ENCODE peak calls at places on chromosomes 16 and 17, in four cellular contexts. Q is GM23338, A is suprapubic skin, V is vagina. X is an unnamed sample.
A peak's percentile ranks its signal among the peaks of the same experiment; 100 is the strongest.

GRCh38 chr17:18361837-18362380 is 1.4 kb downstream of the SHMT1 start:
- DNase-seq in A (no peak), Q (no peak), V (no peak), X (no peak)

GRCh38 chr17:2598166-2598565 is 4.7 kb downstream of the PAFAH1B1 start:
- DNase-seq in Q (no peak), A (no peak), V (no peak), X (peak; percentile 26)

GRCh38 chr16:89406277-89406888 is 84.0 kb downstream of the ANKRD11 start:
- DNase-seq in A (no peak), V (no peak), Q (no peak), X (no peak)

GRCh38 chr16:53546988-53547391 is 44.0 kb upstream of the AKTIP start:
- DNase-seq in V (no peak), Q (peak; percentile 68), A (no peak), X (peak; percentile 17)

GRCh38 chr17:50507871-50508572 is at the start of gene MYCBPAP:
- DNase-seq in A (peak; percentile 86), V (no peak), Q (peak; percentile 91), X (peak; percentile 75)

GRCh38 chr17:82338858-82339633 is 5.5 kb upstream of the SECTM1 start:
- DNase-seq in A (no peak), Q (peak; percentile 33), V (no peak), X (peak; percentile 59)

GRCh38 chr17:34386925-34387550 is 24.0 kb upstream of the CCL1 start:
- DNase-seq in Q (no peak), A (no peak), V (peak; percentile 77), X (peak; percentile 53)

GRCh38 chr17:41527076-41528023 is 758 bp downstream of the KRT19 start:
- DNase-seq in A (no peak), Q (peak; percentile 64), V (no peak), X (no peak)

GRCh38 chr17:19263621-19264010 is 26.4 kb downstream of the EPN2 start:
- DNase-seq in A (no peak), Q (no peak), V (no peak), X (peak; percentile 91)

GRCh38 chr16:31073073-31073822 is 792 bp downstream of the ZNF668 start:
- DNase-seq in V (no peak), A (peak; percentile 95), Q (peak; percentile 96), X (peak; percentile 91)

GRCh38 chr17:77420804-77421634 is 280.2 kb downstream of the SEC14L1 start:
- DNase-seq in V (no peak), A (no peak), Q (peak; percentile 85), X (peak; percentile 42)

GRCh38 chr17:17225901-17226300 is 11.1 kb downstream of the FLCN start:
- DNase-seq in V (no peak), Q (no peak), A (no peak), X (no peak)

DNA sequence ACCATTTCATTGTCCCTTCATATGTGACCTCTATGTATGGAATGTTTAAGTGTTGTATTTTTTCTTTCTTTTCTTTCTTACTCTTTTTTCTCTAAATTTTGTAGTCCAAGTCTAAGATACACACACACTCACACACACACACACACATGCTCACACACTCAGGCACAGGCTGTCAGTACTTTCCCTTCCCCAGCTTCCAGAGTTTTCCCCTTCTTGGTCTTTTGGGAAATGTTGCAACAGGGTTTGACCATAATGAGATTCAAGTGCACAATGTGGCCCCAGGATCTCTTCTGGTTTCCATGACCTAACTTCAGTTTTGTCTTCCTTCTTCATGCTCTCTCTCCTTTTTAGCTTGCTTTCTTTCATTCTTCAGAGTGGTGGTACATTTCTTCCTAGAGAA is 289.8 kb upstream of the FOXF1 start:
- DNase-seq in A (no peak), Q (no peak), V (no peak), X (no peak)
- TF ChIP-seq POLR2AphosphoS5 in A (no peak), Q (no peak), V (no peak), X (no peak)

DNA sequence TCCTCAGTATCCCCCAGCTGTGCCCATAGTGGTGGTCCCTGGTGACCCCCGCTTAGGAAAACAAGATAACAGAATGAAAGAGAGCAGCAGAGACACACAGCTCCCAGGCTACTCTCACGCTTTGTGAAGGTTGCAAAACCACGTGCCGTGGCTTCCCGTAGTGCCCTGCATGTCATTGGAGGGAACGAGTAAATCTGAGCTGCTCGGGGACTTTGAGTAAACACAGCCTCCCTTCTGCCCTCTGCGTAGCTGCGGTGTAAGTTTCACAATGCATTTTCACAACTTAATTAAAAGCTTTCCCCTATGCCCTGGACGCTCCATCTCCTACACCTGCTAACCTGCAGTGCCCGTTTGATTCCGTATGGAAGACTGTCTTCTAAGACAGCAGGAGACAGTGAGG is 116.2 kb upstream of the RCVRN start:
- DNase-seq in A (no peak), Q (no peak), V (no peak), X (no peak)
- TF ChIP-seq POLR2AphosphoS5 in A (no peak), Q (no peak), V (no peak), X (no peak)

DNA sequence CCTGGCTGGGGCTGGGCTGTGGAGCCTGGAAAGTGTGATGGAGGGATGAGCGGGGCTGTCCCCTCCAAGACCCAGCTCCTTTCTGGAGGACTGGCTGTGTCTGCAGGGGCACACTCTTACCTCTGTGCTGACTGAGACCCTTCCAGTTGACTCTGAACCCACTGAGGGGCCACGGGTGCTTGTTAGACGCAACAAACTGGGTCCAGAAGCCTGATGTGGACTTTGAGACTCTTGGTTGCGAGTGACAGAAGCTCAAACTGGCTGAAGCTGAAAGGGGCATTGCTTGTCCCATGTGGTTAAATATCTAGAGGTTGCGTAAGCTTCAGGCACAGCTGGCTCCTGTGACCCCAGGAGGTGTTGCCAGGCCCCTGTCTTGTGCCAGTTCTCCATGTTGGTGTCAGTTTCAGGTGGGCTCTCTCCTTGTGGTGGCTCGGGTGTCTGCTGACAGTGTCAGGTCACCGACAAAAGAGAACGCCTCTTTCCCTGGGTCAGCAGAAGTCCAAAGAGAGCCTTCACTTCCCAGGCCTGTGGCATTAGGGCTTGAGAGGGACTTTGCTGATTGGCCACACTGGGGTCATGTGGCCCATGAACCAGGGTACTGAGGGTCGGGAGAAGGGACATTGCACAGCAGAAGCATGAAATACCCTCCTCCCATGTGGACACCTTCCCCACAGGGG is 16.7 kb downstream of the ADCY7 start:
- DNase-seq in Q (no peak), A (no peak), V (no peak), X (no peak)
- TF ChIP-seq POLR2AphosphoS5 in Q (no peak), A (no peak), V (no peak), X (no peak)

GRCh38 chr16:19429271-19429670 is 11.6 kb downstream of the TMC5 start:
- DNase-seq in Q (no peak), A (no peak), V (no peak), X (no peak)
- TF ChIP-seq POLR2AphosphoS5 in Q (no peak), A (no peak), V (no peak), X (no peak)

GRCh38 chr16:6113749-6114148 is 1016.2 kb upstream of the EEF2KMT start:
- DNase-seq in A (no peak), Q (no peak), V (no peak), X (no peak)
- TF ChIP-seq POLR2AphosphoS5 in A (no peak), Q (no peak), V (no peak), X (no peak)

GRCh38 chr16:16127469-16128116 is 95.7 kb downstream of the ABCC6 start:
- DNase-seq in A (no peak), Q (peak; percentile 93), V (no peak), X (peak; percentile 77)
- TF ChIP-seq POLR2AphosphoS5 in A (no peak), Q (no peak), V (no peak), X (no peak)

GRCh38 chr17:52947418-52947817 is 788.9 kb upstream of the CA10 start:
- DNase-seq in A (no peak), Q (no peak), V (no peak), X (no peak)
- TF ChIP-seq POLR2AphosphoS5 in A (no peak), Q (no peak), V (no peak), X (no peak)

GRCh38 chr17:76038050-76038449 is 10.9 kb upstream of the EVPL start:
- DNase-seq in A (no peak), V (no peak), Q (no peak), X (no peak)
- TF ChIP-seq POLR2AphosphoS5 in A (no peak), V (no peak), Q (no peak), X (no peak)

DNA sequence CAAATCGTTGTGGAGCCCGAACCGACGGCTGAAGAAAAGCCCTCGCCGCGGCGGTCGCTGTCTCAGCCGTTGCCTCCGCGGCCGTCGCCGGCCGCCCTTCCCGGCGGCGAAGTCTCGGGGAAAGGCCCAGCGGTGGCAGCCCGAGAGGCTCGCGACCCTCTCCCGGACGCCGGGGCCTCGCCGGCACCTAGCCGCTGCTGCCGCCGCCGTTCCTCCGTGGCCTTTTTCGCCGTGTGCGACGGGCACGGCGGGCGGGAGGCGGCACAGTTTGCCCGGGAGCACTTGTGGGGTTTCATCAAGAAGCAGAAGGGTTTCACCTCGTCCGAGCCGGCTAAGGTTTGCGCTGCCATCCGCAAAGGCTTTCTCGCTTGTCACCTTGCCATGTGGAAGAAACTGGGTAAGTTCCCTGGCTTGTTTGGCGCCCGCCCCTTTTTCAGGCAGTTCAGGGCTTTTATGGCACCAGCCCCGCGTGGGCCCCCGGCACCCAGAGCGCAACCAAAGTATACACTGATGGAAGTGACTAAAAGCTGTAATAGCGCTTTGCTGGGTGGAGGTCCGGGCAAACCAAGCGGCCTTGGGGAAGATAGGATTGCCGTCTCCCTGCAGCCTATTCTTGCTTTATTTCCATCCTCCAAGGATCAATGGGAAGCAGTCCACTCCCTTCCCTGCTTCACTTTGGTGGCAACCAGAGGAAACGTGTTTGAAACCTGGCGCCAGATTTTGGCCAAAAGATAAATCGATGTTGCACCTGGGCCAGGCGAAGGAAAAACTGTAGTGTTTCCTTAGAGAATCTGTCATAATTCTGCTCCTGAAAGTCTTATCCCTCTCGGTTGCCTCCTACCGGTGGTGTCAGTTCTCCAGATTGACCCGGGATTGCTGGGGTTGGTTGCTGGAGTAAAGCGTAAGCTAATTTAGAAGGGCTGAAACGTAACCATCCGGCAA is 768 bp downstream of the PPM1D start:
- DNase-seq in Q (peak; percentile 90), A (peak; percentile 83), V (no peak), X (peak; percentile 92)
- TF ChIP-seq POLR2AphosphoS5 in Q (no peak), A (no peak), V (no peak), X (no peak)